ENCODE peak calls at places on chromosomes 4 and X, in six cellular contexts. One of them, this sample, is unnamed. For H3K4me1, the result is how much of the 10 kb centered on the place peaks cover.

GRCh38 chrX:95666056-95666455 is 1018.6 kb upstream of the DIAPH2 start:
- DNase-seq in uterus: no peak
- DNase-seq in heart right ventricle: no peak
- DNase-seq in OCI-LY7: no peak
- DNase-seq in suprapubic skin: no peak
- DNase-seq in A549: no peak
- DNase-seq in this sample: no peak

GRCh38 chrX:118614150-118614549 is 113.3 kb upstream of the IL13RA1 start:
- DNase-seq in uterus: no peak
- DNase-seq in heart right ventricle: no peak
- DNase-seq in OCI-LY7: no peak
- DNase-seq in suprapubic skin: no peak
- DNase-seq in A549: no peak
- DNase-seq in this sample: no peak

GRCh38 chrX:46366597-46367207 is 178.5 kb downstream of the ZNF674 start:
- DNase-seq in uterus: no peak
- DNase-seq in heart right ventricle: no peak
- DNase-seq in OCI-LY7: no peak
- DNase-seq in suprapubic skin: no peak
- DNase-seq in A549: no peak
- DNase-seq in this sample: no peak

GRCh38 chr4:175373031-175373430 is 439.0 kb downstream of the GPM6A start:
- DNase-seq in uterus: no peak
- DNase-seq in heart right ventricle: no peak
- DNase-seq in OCI-LY7: no peak
- DNase-seq in suprapubic skin: no peak
- DNase-seq in A549: no peak
- DNase-seq in this sample: no peak

GRCh38 chr4:109079731-109080130 is 222.7 kb downstream of the COL25A1 start:
- DNase-seq in uterus: no peak
- DNase-seq in heart right ventricle: no peak
- DNase-seq in OCI-LY7: no peak
- DNase-seq in suprapubic skin: no peak
- DNase-seq in A549: no peak
- DNase-seq in this sample: no peak

GRCh38 chr4:76658231-76659102 is 223.4 kb downstream of the SHROOM3 start:
- DNase-seq in uterus: no peak
- DNase-seq in heart right ventricle: no peak
- DNase-seq in OCI-LY7: no peak
- DNase-seq in suprapubic skin: no peak
- DNase-seq in A549: no peak
- DNase-seq in this sample: no peak

GRCh38 chr4:148786699-148787098 is 344.5 kb upstream of the NR3C2 start:
- DNase-seq in uterus: no peak
- DNase-seq in heart right ventricle: no peak
- DNase-seq in OCI-LY7: no peak
- DNase-seq in suprapubic skin: no peak
- DNase-seq in A549: no peak
- DNase-seq in this sample: no peak

GRCh38 chrX:49186125-49187027 is at the start of gene PRICKLE3:
- DNase-seq in uterus: peak
- DNase-seq in heart right ventricle: peak
- DNase-seq in OCI-LY7: peak
- DNase-seq in suprapubic skin: peak
- DNase-seq in A549: peak
- DNase-seq in this sample: no peak

GRCh38 chr4:51842167-51842553 is 793 bp upstream of the DCUN1D4 start:
- DNase-seq in uterus: peak
- DNase-seq in heart right ventricle: peak
- DNase-seq in OCI-LY7: no peak
- DNase-seq in suprapubic skin: no peak
- DNase-seq in A549: peak
- DNase-seq in this sample: peak

GRCh38 chrX:53441531-53442321 is 7.6 kb upstream of the HSD17B10 start:
- DNase-seq in uterus: peak
- DNase-seq in heart right ventricle: peak
- DNase-seq in OCI-LY7: no peak
- DNase-seq in suprapubic skin: peak
- DNase-seq in A549: peak
- DNase-seq in this sample: peak

GRCh38 chr4:86640469-86640868 is 46.4 kb downstream of the PTPN13 start:
- DNase-seq in uterus: no peak
- DNase-seq in heart right ventricle: no peak
- DNase-seq in OCI-LY7: no peak
- DNase-seq in suprapubic skin: no peak
- DNase-seq in A549: no peak
- DNase-seq in this sample: no peak

GRCh38 chr4:158253350-158253980 is 43.2 kb downstream of the TMEM144 start:
- DNase-seq in uterus: peak
- DNase-seq in heart right ventricle: peak
- DNase-seq in OCI-LY7: peak
- DNase-seq in suprapubic skin: no peak
- DNase-seq in A549: peak
- DNase-seq in this sample: no peak

GRCh38 chrX:10769165-10769564 is 148.8 kb upstream of the MID1 start:
- DNase-seq in uterus: no peak
- DNase-seq in heart right ventricle: no peak
- DNase-seq in OCI-LY7: peak
- DNase-seq in suprapubic skin: no peak
- DNase-seq in A549: peak
- DNase-seq in this sample: no peak

GRCh38 chrX:12145402-12145801 is 7.1 kb downstream of the FRMPD4 start:
- DNase-seq in uterus: no peak
- DNase-seq in heart right ventricle: no peak
- DNase-seq in OCI-LY7: no peak
- DNase-seq in suprapubic skin: no peak
- DNase-seq in A549: no peak
- DNase-seq in this sample: no peak

GRCh38 chr4:76219299-76220055 is 5.9 kb upstream of the SCARB2 start:
- DNase-seq in uterus: no peak
- DNase-seq in heart right ventricle: no peak
- DNase-seq in OCI-LY7: no peak
- DNase-seq in suprapubic skin: no peak
- DNase-seq in A549: peak
- DNase-seq in this sample: no peak

GRCh38 chr4:54728342-54728741 is 70.6 kb downstream of the KIT start:
- DNase-seq in uterus: no peak
- DNase-seq in heart right ventricle: no peak
- DNase-seq in OCI-LY7: no peak
- DNase-seq in suprapubic skin: no peak
- DNase-seq in A549: no peak
- DNase-seq in this sample: no peak

GRCh38 chr4:133154725-133155124 is 5.6 kb downstream of the PCDH10 start:
- DNase-seq in uterus: no peak
- DNase-seq in heart right ventricle: no peak
- DNase-seq in OCI-LY7: peak
- DNase-seq in suprapubic skin: no peak
- DNase-seq in A549: peak
- DNase-seq in this sample: no peak

GRCh38 chrX:101206471-101206870 is 13.1 kb upstream of the DRP2 start:
- DNase-seq in uterus: no peak
- DNase-seq in heart right ventricle: no peak
- DNase-seq in OCI-LY7: peak
- DNase-seq in suprapubic skin: no peak
- DNase-seq in A549: peak
- DNase-seq in this sample: no peak

GRCh38 chr4:67929447-67929846 is 33.8 kb downstream of the TMPRSS11A start:
- DNase-seq in uterus: no peak
- DNase-seq in heart right ventricle: no peak
- DNase-seq in OCI-LY7: no peak
- DNase-seq in suprapubic skin: no peak
- DNase-seq in A549: peak
- DNase-seq in this sample: no peak

GRCh38 chr4:157265281-157265680 is 44.8 kb downstream of the GRIA2 start:
- DNase-seq in uterus: no peak
- DNase-seq in heart right ventricle: no peak
- DNase-seq in OCI-LY7: no peak
- DNase-seq in suprapubic skin: no peak
- DNase-seq in A549: no peak
- DNase-seq in this sample: no peak

GRCh38 chrX:68936186-68936585 is 107.4 kb downstream of the EFNB1 start:
- DNase-seq in uterus: no peak
- DNase-seq in heart right ventricle: no peak
- DNase-seq in OCI-LY7: no peak
- DNase-seq in suprapubic skin: no peak
- DNase-seq in A549: no peak
- DNase-seq in this sample: no peak

GRCh38 chrX:38678217-38678616 is 116.9 kb downstream of the TSPAN7 start:
- DNase-seq in uterus: no peak
- DNase-seq in heart right ventricle: no peak
- DNase-seq in OCI-LY7: no peak
- DNase-seq in suprapubic skin: no peak
- DNase-seq in A549: no peak
- DNase-seq in this sample: no peak

GRCh38 chr4:53592128-53592527 is 842 bp upstream of the LNX1 start:
- DNase-seq in uterus: no peak
- DNase-seq in heart right ventricle: no peak
- DNase-seq in OCI-LY7: no peak
- DNase-seq in suprapubic skin: no peak
- DNase-seq in A549: no peak
- DNase-seq in this sample: no peak

GRCh38 chrX:58025979-58026378 is 115.7 kb upstream of the ZXDA start:
- DNase-seq in uterus: no peak
- DNase-seq in heart right ventricle: peak
- DNase-seq in OCI-LY7: peak
- DNase-seq in suprapubic skin: no peak
- DNase-seq in A549: peak
- DNase-seq in this sample: no peak

GRCh38 chr4:15349965-15350364 is 77.9 kb upstream of the C1QTNF7 start:
- DNase-seq in uterus: no peak
- DNase-seq in heart right ventricle: no peak
- DNase-seq in OCI-LY7: no peak
- DNase-seq in suprapubic skin: no peak
- DNase-seq in A549: no peak
- DNase-seq in this sample: no peak

GRCh38 chrX:1093112-1093511 is 119.3 kb downstream of the CRLF2 start:
- DNase-seq in uterus: no peak
- DNase-seq in heart right ventricle: no peak
- DNase-seq in OCI-LY7: no peak
- DNase-seq in suprapubic skin: no peak
- DNase-seq in A549: no peak
- DNase-seq in this sample: no peak

DNA sequence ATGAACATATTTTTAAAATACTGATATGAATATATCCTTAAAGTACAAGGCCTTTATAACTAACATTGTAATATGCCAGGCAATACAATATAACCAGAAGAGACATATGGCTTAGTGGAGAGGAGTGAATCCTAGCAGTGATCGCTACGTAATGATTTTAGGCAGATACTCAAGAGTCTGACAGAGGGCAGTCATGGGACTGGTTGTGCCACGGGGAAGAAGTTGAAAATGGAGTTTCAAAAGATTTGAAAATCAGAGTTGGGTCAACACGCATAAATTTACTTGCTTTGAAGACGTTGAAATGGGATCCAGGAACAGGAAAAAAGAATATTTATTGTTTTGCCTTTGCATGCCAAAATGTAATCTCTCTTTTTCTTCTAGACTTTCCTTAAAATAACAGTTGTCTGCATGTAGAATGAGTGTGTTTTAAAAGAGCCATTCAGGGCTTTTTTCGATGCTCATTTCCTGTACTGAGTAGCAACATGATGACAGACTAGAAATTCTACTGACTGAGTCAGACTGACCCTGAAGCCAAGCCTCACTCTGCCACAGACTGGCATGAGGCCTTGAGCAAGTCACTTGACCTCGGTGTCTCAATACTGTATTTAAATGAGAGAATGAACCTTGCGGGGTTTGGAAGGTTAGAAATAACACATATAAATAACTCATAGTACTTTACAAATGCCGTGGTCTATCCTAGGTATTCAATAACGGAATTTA is 8.1 kb upstream of the SMS start:
- DNase-seq in uterus: no peak
- DNase-seq in heart right ventricle: no peak
- DNase-seq in OCI-LY7: no peak
- DNase-seq in suprapubic skin: no peak
- DNase-seq in A549: peak
- DNase-seq in this sample: no peak
- H3K27ac ChIP-seq in uterus: peak
- H3K27ac ChIP-seq in heart right ventricle: peak
- H3K27ac ChIP-seq in OCI-LY7: no peak
- H3K27ac ChIP-seq in suprapubic skin: peak
- H3K27ac ChIP-seq in A549: peak
- H3K27ac ChIP-seq in this sample: peak

GRCh38 chr4:89800012-89800516 is 36.9 kb downstream of the SNCA start:
- DNase-seq in uterus: no peak
- DNase-seq in heart right ventricle: no peak
- DNase-seq in OCI-LY7: no peak
- DNase-seq in suprapubic skin: no peak
- DNase-seq in A549: no peak
- DNase-seq in this sample: no peak
- H3K4me3 ChIP-seq in uterus: no peak
- H3K4me3 ChIP-seq in heart right ventricle: no peak
- H3K4me3 ChIP-seq in OCI-LY7: no peak
- H3K4me3 ChIP-seq in suprapubic skin: no peak
- H3K4me3 ChIP-seq in A549: no peak
- H3K4me3 ChIP-seq in this sample: no peak

GRCh38 chr4:111453216-111453615 is 692.0 kb upstream of the FAM241A start:
- DNase-seq in uterus: no peak
- DNase-seq in heart right ventricle: no peak
- DNase-seq in OCI-LY7: no peak
- DNase-seq in suprapubic skin: no peak
- DNase-seq in A549: no peak
- DNase-seq in this sample: no peak

GRCh38 chr4:111449657-111450056 is 695.6 kb upstream of the FAM241A start:
- DNase-seq in uterus: no peak
- DNase-seq in heart right ventricle: no peak
- DNase-seq in OCI-LY7: no peak
- DNase-seq in suprapubic skin: no peak
- DNase-seq in A549: no peak
- DNase-seq in this sample: no peak

GRCh38 chr4:111454961-111455360 is 690.3 kb upstream of the FAM241A start:
- DNase-seq in uterus: no peak
- DNase-seq in heart right ventricle: no peak
- DNase-seq in OCI-LY7: no peak
- DNase-seq in suprapubic skin: no peak
- DNase-seq in A549: no peak
- DNase-seq in this sample: no peak

DNA sequence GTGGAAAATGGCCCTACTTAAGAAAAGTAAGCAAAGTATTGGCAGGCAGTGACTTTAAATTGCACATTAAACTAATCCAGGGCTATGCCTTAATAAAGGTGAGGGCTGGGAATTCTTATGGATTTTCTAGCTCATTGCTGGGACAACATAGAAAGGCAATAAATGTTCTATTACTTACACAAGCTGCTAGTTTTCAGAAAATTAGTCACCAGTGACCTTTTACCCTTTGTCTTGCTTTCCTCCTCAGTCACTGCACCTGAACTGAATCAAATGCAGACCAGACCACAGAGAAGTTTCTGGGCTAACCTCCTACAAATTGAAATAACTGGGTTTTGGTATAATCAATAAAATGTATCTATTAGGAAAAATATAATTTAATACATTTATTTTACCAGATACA is 694.4 kb upstream of the FAM241A start:
- DNase-seq in uterus: no peak
- DNase-seq in heart right ventricle: no peak
- DNase-seq in OCI-LY7: no peak
- DNase-seq in suprapubic skin: no peak
- DNase-seq in A549: no peak
- DNase-seq in this sample: no peak
- H3K4me1 ChIP-seq in uterus: under half
- H3K4me1 ChIP-seq in heart right ventricle: under half
- H3K4me1 ChIP-seq in OCI-LY7: under half
- H3K4me1 ChIP-seq in suprapubic skin: under half
- H3K4me1 ChIP-seq in A549: under half
- H3K4me1 ChIP-seq in this sample: under half

GRCh38 chr4:822361-823092 is 3.4 kb downstream of the CPLX1 start:
- DNase-seq in uterus: no peak
- DNase-seq in heart right ventricle: no peak
- DNase-seq in OCI-LY7: no peak
- DNase-seq in suprapubic skin: peak
- DNase-seq in A549: no peak
- DNase-seq in this sample: no peak
- H3K27ac ChIP-seq in uterus: no peak
- H3K27ac ChIP-seq in heart right ventricle: no peak
- H3K27ac ChIP-seq in OCI-LY7: no peak
- H3K27ac ChIP-seq in suprapubic skin: no peak
- H3K27ac ChIP-seq in A549: no peak
- H3K27ac ChIP-seq in this sample: no peak